ENCODE peak calls at places on chromosomes 2 and 18, in six cellular contexts. C is neuronal stem cell, A is H1, H is IMR-90, N is H9, S is mesenchymal stem cell. K is an unnamed sample.

GRCh38 chr2:77552956-77553355 is 30.8 kb upstream of the LRRTM4 start:
- DNase-seq in A (no peak), H (no peak), C (peak; percentile 32), N (no peak), S (peak; percentile 15), K (no peak)

GRCh38 chr18:13369756-13370510 is 151.4 kb downstream of the LDLRAD4 start:
- DNase-seq in N (no peak), A (no peak), H (no peak), S (no peak), C (no peak), K (no peak)

GRCh38 chr18:13500227-13500865 is 226.0 kb downstream of the FAM210A start:
- DNase-seq in H (peak; percentile 57), C (peak; percentile 24), A (peak; percentile 59), S (peak; percentile 18), N (peak; percentile 87), K (peak; percentile 94)

GRCh38 chr2:208413931-208414330 is 7.3 kb downstream of the PTH2R start:
- DNase-seq in C (no peak), S (no peak), H (no peak), N (no peak), A (no peak), K (no peak)

GRCh38 chr2:217055624-217056023 is 195.8 kb upstream of the TNP1 start:
- DNase-seq in C (no peak), A (no peak), H (no peak), S (no peak), N (no peak), K (no peak)

GRCh38 chr2:102698369-102699111 is 63.3 kb upstream of the TMEM182 start:
- DNase-seq in C (no peak), S (no peak), N (no peak), H (no peak), A (no peak), K (no peak)

GRCh38 chr2:60565472-60565871 is 12.0 kb upstream of the BCL11A start:
- DNase-seq in C (no peak), H (peak; percentile 28), N (no peak), S (peak; percentile 29), A (no peak), K (no peak)

GRCh38 chr2:207341816-207342215 is 176.1 kb upstream of the KLF7 start:
- DNase-seq in N (no peak), S (no peak), A (no peak), C (no peak), H (no peak), K (no peak)

GRCh38 chr2:236343400-236344161 is 79.4 kb upstream of the ASB18 start:
- DNase-seq in S (peak; percentile 77), A (peak; percentile 50), N (peak; percentile 68), C (peak; percentile 58), H (peak; percentile 75), K (peak; percentile 92)

GRCh38 chr2:101306410-101306809 is 2.1 kb downstream of the RNF149 start:
- DNase-seq in N (no peak), A (no peak), C (no peak), H (no peak), S (no peak), K (peak; percentile 16)
- H2AFZ ChIP-seq in N (no peak overlapping the region), A (no peak overlapping the region), C (no peak overlapping the region), H (no peak overlapping the region), S (no peak overlapping the region), K (no peak overlapping the region)

GRCh38 chr18:58848685-58849084 is 16.0 kb upstream of the ZNF532 start:
- DNase-seq in S (no peak), A (no peak), C (no peak), N (peak; percentile 75), H (peak; percentile 53), K (peak; percentile 94)
- H3K4me1 ChIP-seq in S (peaks cover 8% of the 10 kb centered on the region), A (peaks cover 10% of the 10 kb centered on the region), C (peaks cover 30% of the 10 kb centered on the region), N (peaks cover 32% of the 10 kb centered on the region), H (no peaks in the 10 kb centered on the region), K (peaks cover 15% of the 10 kb centered on the region)

GRCh38 chr18:75799449-75800330 is 372.2 kb upstream of the SMIM21 start:
- DNase-seq in C (no peak), H (no peak), N (no peak), S (peak; percentile 79), A (no peak), K (peak; percentile 62)
- H2BK5ac ChIP-seq in C (no peak overlapping the region), H (no peak overlapping the region), N (no peak overlapping the region), S (no peak overlapping the region), A (no peak overlapping the region), K (peak overlapping the region; percentile 86)

DNA sequence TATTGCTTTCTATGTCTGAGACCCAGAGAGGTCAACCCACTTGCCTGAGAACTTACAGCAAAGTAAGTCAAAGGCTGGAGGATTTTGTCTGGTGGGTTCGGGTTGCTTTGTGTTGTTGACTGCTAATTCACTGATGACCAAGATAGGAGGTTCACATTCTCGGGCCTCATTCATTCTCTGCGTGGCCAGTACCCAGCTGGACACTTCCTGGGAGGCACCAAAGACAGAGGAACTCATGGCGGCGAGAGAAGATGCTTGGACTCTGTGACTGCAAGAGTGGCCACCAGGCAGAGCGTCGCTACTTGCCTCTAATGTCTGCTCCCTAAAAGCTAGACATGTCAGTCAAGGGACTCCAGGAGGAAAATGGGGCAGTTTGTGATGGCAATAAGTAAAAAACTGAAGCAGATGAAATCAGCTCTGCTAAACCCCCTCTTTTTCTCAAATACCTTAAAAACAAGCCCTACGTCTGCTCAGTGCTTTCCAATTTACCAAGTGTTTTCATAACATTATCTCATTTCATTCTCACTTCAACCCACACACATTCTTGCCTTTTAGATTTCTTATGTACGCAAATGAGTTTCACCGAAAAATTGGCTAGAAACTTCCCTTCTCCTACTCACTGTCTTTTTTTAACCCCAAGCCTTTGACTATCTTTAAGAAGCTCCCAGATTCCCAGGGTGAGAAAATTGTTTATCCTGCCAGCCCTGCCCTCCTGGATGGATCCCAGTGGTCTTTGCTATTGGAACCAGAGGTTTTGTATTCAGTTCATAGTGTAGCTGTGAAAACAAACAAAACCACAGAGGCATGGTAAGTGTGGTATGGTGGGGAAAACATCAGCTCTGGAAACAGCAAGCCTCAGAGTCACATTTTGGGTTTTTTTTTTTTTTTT is 4.9 kb upstream of the LBH start:
- DNase-seq in H (peak; percentile 72), A (no peak), C (no peak), S (no peak), N (no peak), K (no peak)
- H2AFZ ChIP-seq in H (peak overlapping the region; percentile 59), A (no peak overlapping the region), C (no peak overlapping the region), S (no peak overlapping the region), N (no peak overlapping the region), K (no peak overlapping the region)

GRCh38 chr2:160333324-160334027 is 133.4 kb upstream of the ITGB6 start:
- DNase-seq in S (no peak), N (no peak), A (no peak), H (no peak), C (no peak), K (no peak)

GRCh38 chr2:160334028-160334729 is 134.1 kb upstream of the ITGB6 start:
- DNase-seq in S (peak; percentile 67), H (peak; percentile 71), C (no peak), A (no peak), N (no peak), K (peak; percentile 84)

GRCh38 chr2:160331258-160332025 is 131.4 kb upstream of the ITGB6 start:
- DNase-seq in H (no peak), C (no peak), S (no peak), N (no peak), A (no peak), K (no peak)

GRCh38 chr2:160329196-160329595 is 129.1 kb upstream of the ITGB6 start:
- DNase-seq in H (no peak), C (no peak), A (no peak), N (no peak), S (no peak), K (no peak)

DNA sequence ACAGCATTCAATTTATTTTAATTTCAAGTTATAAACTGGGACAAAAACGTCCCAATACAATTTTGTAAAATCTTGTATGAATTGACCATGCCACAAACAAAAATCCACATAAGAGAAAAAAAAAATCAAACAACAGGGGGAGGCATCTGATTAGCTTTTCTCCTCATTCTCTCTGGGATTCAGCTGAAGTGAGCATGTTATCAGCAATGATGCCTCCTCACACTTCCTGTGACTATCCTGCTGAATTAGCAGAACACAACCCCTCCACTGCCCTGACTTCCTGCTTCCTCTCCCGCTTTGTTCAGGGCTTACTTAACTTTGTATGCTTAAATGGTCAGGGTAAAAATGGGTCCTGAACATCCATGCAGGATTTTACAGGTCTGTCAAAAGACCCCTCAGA is 132.2 kb upstream of the ITGB6 start:
- DNase-seq in S (peak; percentile 66), N (no peak), A (no peak), C (no peak), H (peak; percentile 65), K (no peak)
- H3K4me1 ChIP-seq in S (peaks cover 5% of the 10 kb centered on the region), N (peaks cover 4% of the 10 kb centered on the region), A (no peaks in the 10 kb centered on the region), C (peaks cover 10% of the 10 kb centered on the region), H (peaks cover 38% of the 10 kb centered on the region), K (peaks cover 12% of the 10 kb centered on the region)

GRCh38 chr2:202911513-202912341 is at the start of the genes CARF and WDR12:
- DNase-seq in A (peak; percentile 56), C (peak; percentile 93), S (peak; percentile 97), H (peak; percentile 95), N (peak; percentile 92), K (peak; percentile 92)
- H2BK5ac ChIP-seq in A (peak within 1 kb of the TSS; percentile 98), C (no peak within 1 kb of the TSS), S (peak within 1 kb of the TSS; percentile 92), H (peak within 1 kb of the TSS; percentile 96), N (no peak within 1 kb of the TSS), K (peak within 1 kb of the TSS; percentile 91)